ENCODE peak calls at places on chromosomes 13 and 19, in nine cellular contexts. M is stomach, D is prostate gland, Z is transverse colon, G is uterus, F is tibial nerve, O is spleen, R is esophagus squamous epithelium, U is breast epithelium. X is an unnamed sample.

GRCh38 chr19:33804021-33804799 is 7.5 kb downstream of the KCTD15 start:
- DNase-seq in M (peak), D (peak), Z (peak), G (peak), F (peak), O (no peak), R (no peak), U (no peak), X (peak)

GRCh38 chr13:77565635-77566034 is 30.1 kb downstream of the SCEL start:
- DNase-seq in M (no peak), D (no peak), Z (no peak), G (no peak), F (no peak), O (no peak), R (no peak), U (no peak), X (no peak)

GRCh38 chr19:44141191-44142013 is at the start of gene ZNF234:
- DNase-seq in M (peak), D (peak), Z (peak), G (peak), F (peak), O (peak), R (no peak), U (peak), X (peak)

GRCh38 chr13:51589793-51590192 is 5.5 kb downstream of the WDFY2 start:
- DNase-seq in M (no peak), D (no peak), Z (no peak), G (no peak), F (no peak), O (no peak), R (no peak), U (no peak), X (no peak)

GRCh38 chr19:47490847-47491246 is 6.8 kb upstream of the KPTN start:
- DNase-seq in M (no peak), D (no peak), Z (no peak), G (no peak), F (no peak), O (no peak), R (no peak), U (no peak), X (peak)

GRCh38 chr19:1672038-1672768 is 19.8 kb upstream of the TCF3 start:
- DNase-seq in M (no peak), D (no peak), Z (peak), G (no peak), F (no peak), O (peak), R (no peak), U (no peak), X (no peak)

GRCh38 chr13:71217827-71218226 is 649.2 kb downstream of the DACH1 start:
- DNase-seq in M (no peak), D (no peak), Z (no peak), G (no peak), F (no peak), O (no peak), R (no peak), U (no peak), X (no peak)

GRCh38 chr19:50909240-50910070 is 1.7 kb downstream of the KLK4 start:
- DNase-seq in M (peak), D (peak), Z (peak), G (peak), F (peak), O (no peak), R (no peak), U (no peak), X (peak)

GRCh38 chr13:90197722-90198121 is 1149.8 kb upstream of the MIR17HG start:
- DNase-seq in M (no peak), D (no peak), Z (no peak), G (no peak), F (no peak), O (no peak), R (no peak), U (no peak), X (no peak)

GRCh38 chr19:42563352-42564210 is 31.1 kb downstream of the CEACAM8 start:
- DNase-seq in M (peak), D (peak), Z (peak), G (no peak), F (peak), O (no peak), R (no peak), U (no peak), X (peak)

GRCh38 chr19:40691421-40692211 is 1.2 kb upstream of the NUMBL start:
- DNase-seq in M (no peak), D (no peak), Z (no peak), G (peak), F (no peak), O (peak), R (no peak), U (no peak), X (peak)

GRCh38 chr13:100753391-100753790 is 78.8 kb upstream of the TMTC4 start:
- DNase-seq in M (no peak), D (no peak), Z (no peak), G (no peak), F (no peak), O (no peak), R (no peak), U (no peak), X (no peak)

GRCh38 chr13:100436099-100436498 is 152.5 kb downstream of the GGACT start:
- DNase-seq in M (no peak), D (no peak), Z (peak), G (no peak), F (no peak), O (no peak), R (no peak), U (no peak), X (no peak)

DNA sequence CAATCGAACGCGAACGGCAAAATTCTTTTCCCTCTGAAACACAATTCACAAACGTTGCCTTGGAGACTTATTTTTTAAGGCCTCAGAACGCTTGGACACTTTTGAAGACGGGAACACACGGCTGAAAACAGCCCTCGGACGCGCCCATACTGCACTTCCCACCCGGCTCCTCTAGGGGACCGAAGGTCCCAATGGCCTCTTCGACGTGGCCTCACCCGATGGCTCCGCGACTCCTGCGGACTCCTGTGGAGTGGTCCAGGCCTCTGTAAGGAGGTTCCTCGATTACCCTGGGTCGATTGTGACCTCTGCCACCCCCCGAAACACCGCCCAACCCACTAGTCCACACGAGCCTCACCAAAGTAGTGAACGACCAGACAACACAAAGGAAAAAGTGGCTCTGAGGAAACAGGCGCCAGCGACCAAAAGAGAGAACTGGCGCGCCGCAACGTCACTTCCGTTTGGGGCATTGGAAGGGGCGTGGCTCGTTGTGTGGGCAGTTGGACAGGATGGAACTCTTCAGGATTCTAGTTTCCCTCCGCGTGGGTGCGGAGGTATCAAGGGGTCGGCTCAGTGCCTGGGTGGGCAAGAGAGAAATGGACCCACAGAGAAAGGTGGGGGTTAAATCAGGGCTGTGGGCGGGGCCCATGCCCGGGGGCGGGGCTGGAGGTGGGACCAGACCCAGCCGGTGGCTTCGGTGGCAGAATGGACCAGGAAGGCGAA is at the start of gene ZNF560:
- DNase-seq in M (no peak), D (no peak), Z (no peak), G (no peak), F (no peak), O (no peak), R (no peak), U (no peak), X (no peak)
- H3K4me3 ChIP-seq in M (no peak), D (no peak), Z (no peak), G (no peak), F (no peak), O (no peak), R (no peak), U (no peak), X (no peak)

GRCh38 chr13:21638319-21639282 is 32.3 kb upstream of the FGF9 start:
- DNase-seq in M (no peak), D (no peak), Z (peak), G (peak), F (peak), O (no peak), R (no peak), U (no peak), X (no peak)
- TF ChIP-seq POLR2A in M (no peak), D (no peak), Z (no peak), G (no peak), F (no peak), O (no peak), R (no peak), U (no peak), X (no peak)

DNA sequence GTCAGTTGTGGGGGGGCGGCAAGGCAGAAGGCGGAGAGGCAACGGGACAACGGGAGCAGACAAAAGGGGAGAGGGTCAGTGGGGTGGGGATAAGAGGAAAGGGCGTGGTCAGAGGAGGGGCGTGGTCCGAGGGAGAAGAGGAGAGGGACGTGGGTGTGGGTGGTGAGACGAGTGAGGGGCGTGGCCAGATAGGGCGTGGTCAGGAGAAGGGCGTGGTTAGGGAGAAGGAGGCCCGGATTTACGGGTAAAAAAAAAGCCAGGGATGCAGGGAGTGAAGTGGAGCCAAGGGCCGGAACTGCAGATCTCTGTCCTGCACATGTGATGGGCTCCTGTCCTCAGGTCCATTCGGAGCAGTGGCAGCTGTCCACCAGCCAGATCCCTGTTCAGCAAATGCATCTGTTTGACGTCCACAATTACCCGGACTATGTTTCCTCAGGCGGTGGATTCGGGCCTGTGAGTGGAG is 21.5 kb downstream of the CPT1C start:
- DNase-seq in M (no peak), D (no peak), Z (peak), G (peak), F (peak), O (no peak), R (no peak), U (no peak), X (no peak)
- H3K4me3 ChIP-seq in M (no peak), D (no peak), Z (no peak), G (peak), F (no peak), O (no peak), R (no peak), U (peak), X (no peak)

DNA sequence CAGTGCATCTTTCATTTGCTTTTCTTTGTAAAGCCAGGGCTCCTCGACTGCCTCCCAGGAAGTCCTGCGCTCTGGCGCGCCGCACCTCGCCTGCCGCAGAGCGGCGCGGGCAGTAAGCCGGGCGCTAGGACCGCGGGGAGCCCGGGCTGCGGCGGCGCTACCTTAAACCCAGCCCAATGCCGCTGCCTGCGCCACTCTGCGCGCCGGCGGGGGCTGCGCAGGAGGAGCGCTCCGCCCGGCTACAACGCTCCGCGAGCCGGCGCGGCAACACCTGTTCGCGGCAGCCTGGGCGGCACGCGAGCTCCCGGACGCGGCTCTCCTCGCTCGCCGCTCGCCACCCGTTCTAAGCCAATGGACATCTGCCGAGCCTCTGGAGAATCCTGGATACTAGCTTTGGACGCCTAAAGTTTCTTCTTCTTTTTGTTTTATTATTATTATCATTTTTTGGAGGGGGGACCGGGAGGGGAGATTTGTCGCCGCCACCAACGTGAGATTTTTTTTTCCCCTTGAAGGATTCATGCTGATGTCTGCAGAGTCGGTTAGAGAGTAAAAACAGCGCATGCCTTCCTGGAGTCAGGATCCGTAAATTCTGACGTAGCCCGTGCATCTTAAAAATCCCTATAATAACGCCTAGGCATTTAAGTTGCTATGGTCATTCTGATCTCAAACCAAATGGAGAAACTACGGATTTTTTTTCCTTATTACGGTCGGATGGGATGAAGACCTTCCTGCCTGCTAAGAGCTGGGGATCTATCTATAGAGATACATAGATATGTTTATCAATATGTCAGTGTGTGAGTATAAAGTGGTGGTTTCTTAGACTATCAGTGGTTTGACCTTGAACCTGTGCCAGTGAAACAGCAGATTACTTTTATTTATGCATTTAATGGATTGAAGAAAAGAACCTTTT is at the start of gene FGF9:
- DNase-seq in M (peak), D (peak), Z (peak), G (peak), F (no peak), O (peak), R (no peak), U (no peak), X (peak)
- TF ChIP-seq POLR2A in M (no peak), D (peak), Z (peak), G (peak), F (peak), O (no peak), R (peak), U (no peak), X (peak)

GRCh38 chr13:94322925-94323324 is 156.6 kb downstream of the DCT start:
- DNase-seq in M (no peak), D (no peak), Z (no peak), G (no peak), F (no peak), O (no peak), R (no peak), U (no peak), X (no peak)

GRCh38 chr13:94325148-94325528 is 154.3 kb downstream of the DCT start:
- DNase-seq in M (no peak), D (no peak), Z (no peak), G (no peak), F (no peak), O (no peak), R (no peak), U (no peak), X (no peak)

GRCh38 chr13:94324409-94325147 is 154.9 kb downstream of the DCT start:
- DNase-seq in M (no peak), D (no peak), Z (no peak), G (no peak), F (no peak), O (no peak), R (no peak), U (no peak), X (no peak)

GRCh38 chr13:94325660-94326059 is 153.8 kb downstream of the DCT start:
- DNase-seq in M (no peak), D (no peak), Z (no peak), G (no peak), F (no peak), O (no peak), R (no peak), U (no peak), X (no peak)

GRCh38 chr13:94323746-94324408 is 155.6 kb downstream of the DCT start:
- DNase-seq in M (no peak), D (no peak), Z (no peak), G (no peak), F (no peak), O (no peak), R (no peak), U (no peak), X (no peak)
- H3K4me3 ChIP-seq in M (no peak), D (no peak), Z (no peak), G (no peak), F (no peak), O (no peak), R (no peak), U (no peak), X (no peak)

GRCh38 chr13:45336025-45336800 is 4.8 kb downstream of the TPT1 start:
- DNase-seq in M (no peak), D (no peak), Z (no peak), G (no peak), F (no peak), O (no peak), R (no peak), U (no peak), X (no peak)

GRCh38 chr13:45333973-45334922 is 6.7 kb downstream of the TPT1 start:
- DNase-seq in M (no peak), D (no peak), Z (no peak), G (no peak), F (no peak), O (no peak), R (no peak), U (no peak), X (peak)

GRCh38 chr13:45333251-45333972 is 7.6 kb downstream of the TPT1 start:
- DNase-seq in M (no peak), D (no peak), Z (no peak), G (no peak), F (no peak), O (no peak), R (no peak), U (no peak), X (no peak)

GRCh38 chr13:45337395-45337794 is 3.6 kb downstream of the TPT1 start:
- DNase-seq in M (no peak), D (no peak), Z (no peak), G (no peak), F (no peak), O (no peak), R (no peak), U (no peak), X (no peak)

DNA sequence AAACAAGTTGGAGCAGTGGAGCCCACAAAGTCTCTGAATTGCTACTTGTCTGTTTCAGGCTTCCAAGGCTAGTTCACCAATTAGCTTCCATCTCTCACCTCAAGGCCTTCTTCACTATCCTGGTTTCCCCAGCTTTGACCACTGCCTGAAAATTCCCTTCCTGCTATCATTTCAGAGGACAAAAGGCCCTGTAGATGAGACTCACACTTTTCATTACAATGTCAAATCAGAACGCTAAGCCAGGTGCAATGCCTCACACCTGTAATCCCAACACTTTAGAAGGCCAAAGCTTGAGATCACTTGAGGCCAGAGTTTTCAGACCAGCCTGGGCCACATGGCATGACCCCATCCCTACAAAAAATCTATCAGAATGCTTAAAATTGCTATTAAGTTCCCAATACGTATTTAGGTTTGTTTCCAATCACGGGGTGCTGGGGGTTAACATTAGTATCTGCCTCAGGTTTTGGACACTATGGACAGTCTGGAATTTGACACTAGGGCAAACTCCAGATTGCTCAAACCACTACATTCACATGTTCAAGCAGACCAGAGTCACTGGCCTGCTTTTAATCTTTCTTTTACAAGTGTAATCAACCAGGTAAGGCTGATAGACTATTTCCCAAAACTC is 5.5 kb downstream of the TPT1 start:
- DNase-seq in M (no peak), D (no peak), Z (no peak), G (no peak), F (no peak), O (no peak), R (no peak), U (no peak), X (no peak)
- TF ChIP-seq POLR2A in M (no peak), D (no peak), Z (no peak), G (no peak), F (no peak), O (no peak), R (no peak), U (no peak), X (no peak)

DNA sequence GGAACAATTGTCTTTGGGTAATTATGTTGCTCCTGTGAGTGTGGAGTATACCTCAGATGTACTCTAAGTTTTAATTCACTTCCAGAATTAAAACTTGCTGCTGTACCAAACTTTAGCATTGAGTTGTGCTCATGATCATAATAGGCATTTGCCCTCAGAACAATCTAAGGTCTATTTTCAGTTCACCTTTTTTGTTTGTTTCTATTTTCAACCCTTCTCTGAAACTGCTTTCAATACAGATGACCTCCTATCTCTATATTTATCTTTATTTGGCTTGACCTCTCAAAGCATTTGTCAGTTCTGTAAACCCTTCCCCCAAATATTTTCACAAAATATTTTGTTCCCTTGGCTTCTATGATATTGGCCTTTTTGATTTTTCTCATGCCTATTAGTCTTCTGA is 873.0 kb downstream of the OLFM4 start:
- DNase-seq in M (no peak), D (no peak), Z (no peak), G (no peak), F (no peak), O (no peak), R (no peak), U (no peak), X (no peak)
- H3K4me3 ChIP-seq in M (no peak), D (no peak), Z (no peak), G (no peak), F (no peak), O (no peak), R (no peak), U (no peak), X (no peak)

DNA sequence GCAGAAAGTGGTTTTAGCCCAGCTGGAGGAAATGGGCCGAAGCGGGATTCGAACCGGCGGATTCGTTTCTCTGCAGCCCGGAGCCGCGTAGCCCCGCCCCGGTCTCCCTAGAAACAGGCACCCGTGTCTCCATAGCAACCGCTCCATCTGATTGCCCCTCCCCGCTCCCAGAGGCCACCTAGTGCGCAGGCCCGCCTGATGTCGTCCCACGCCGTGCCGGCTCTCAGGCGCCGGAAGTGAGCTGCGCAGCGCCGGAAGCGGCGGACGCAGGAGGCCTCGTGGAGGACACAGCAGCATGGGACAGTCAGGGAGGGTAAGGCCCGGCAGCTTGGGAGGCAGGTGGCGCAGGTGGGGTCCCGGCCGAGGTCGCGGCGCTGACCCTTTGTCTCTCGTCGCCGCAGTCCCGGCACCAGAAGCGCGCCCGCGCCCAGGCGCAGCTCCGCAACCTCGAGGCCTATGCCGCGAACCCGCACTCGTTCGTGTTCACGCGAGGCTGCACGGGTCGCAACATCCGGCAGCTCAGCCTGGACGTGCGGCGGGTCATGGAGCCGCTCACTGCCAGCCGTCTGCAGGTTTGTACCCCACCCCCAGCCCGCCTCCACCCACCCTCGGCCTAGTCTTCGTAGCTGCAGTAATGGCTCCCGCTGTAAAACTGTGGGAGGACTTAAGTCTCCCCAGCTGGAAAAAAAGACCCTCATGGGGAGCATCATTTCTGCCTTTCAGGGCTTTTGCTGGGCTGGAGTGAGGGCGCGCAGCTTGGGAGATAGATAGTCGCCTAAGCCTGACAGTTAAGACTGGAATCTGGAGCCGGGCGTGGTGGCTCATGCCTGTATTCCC is at the start of gene PPAN:
- DNase-seq in M (peak), D (peak), Z (peak), G (peak), F (peak), O (peak), R (peak), U (peak), X (peak)
- TF ChIP-seq POLR2A in M (no peak), D (peak), Z (peak), G (peak), F (peak), O (peak), R (peak), U (no peak), X (no peak)